ENCODE peak calls at places on chromosome 14, in five cellular contexts. One of them, this sample, is unnamed. For H3K27me3, the result is how much of the 10 kb centered on the place peaks cover.

GRCh38 chr14:75459099-75459741 is 31.4 kb downstream of the JDP2 start:
- DNase-seq in IMR-90: no peak
- DNase-seq in K562: no peak
- DNase-seq in HepG2: no peak
- DNase-seq in GM12878: no peak
- DNase-seq in this sample: no peak

GRCh38 chr14:97266653-97267052 is 469.5 kb downstream of the VRK1 start:
- DNase-seq in IMR-90: no peak
- DNase-seq in K562: no peak
- DNase-seq in HepG2: peak
- DNase-seq in GM12878: no peak
- DNase-seq in this sample: no peak

GRCh38 chr14:85516239-85517112 is 13.5 kb upstream of the FLRT2 start:
- DNase-seq in IMR-90: peak
- DNase-seq in K562: no peak
- DNase-seq in HepG2: no peak
- DNase-seq in GM12878: no peak
- DNase-seq in this sample: no peak

GRCh38 chr14:59274991-59275391 is 86.5 kb downstream of the DAAM1 start:
- DNase-seq in IMR-90: no peak
- DNase-seq in K562: no peak
- DNase-seq in HepG2: no peak
- DNase-seq in GM12878: peak
- DNase-seq in this sample: no peak

GRCh38 chr14:49303952-49304516 is 282.1 kb downstream of the RPS29 start:
- DNase-seq in IMR-90: peak
- DNase-seq in K562: peak
- DNase-seq in HepG2: no peak
- DNase-seq in GM12878: no peak
- DNase-seq in this sample: no peak

GRCh38 chr14:92677087-92677668 is 71.2 kb downstream of the LGMN start:
- DNase-seq in IMR-90: no peak
- DNase-seq in K562: no peak
- DNase-seq in HepG2: no peak
- DNase-seq in GM12878: peak
- DNase-seq in this sample: no peak

GRCh38 chr14:80498533-80498932 is 287.2 kb upstream of the DIO2 start:
- DNase-seq in IMR-90: no peak
- DNase-seq in K562: no peak
- DNase-seq in HepG2: no peak
- DNase-seq in GM12878: no peak
- DNase-seq in this sample: no peak

GRCh38 chr14:74685054-74685453 is 27.8 kb downstream of the AREL1 start:
- DNase-seq in IMR-90: no peak
- DNase-seq in K562: no peak
- DNase-seq in HepG2: no peak
- DNase-seq in GM12878: no peak
- DNase-seq in this sample: no peak

GRCh38 chr14:22535916-22536315 is 53.1 kb downstream of the DAD1 start:
- DNase-seq in IMR-90: no peak
- DNase-seq in K562: no peak
- DNase-seq in HepG2: no peak
- DNase-seq in GM12878: no peak
- DNase-seq in this sample: no peak

GRCh38 chr14:74380845-74381244 is 32.6 kb downstream of the VRTN start:
- DNase-seq in IMR-90: no peak
- DNase-seq in K562: no peak
- DNase-seq in HepG2: no peak
- DNase-seq in GM12878: no peak
- DNase-seq in this sample: no peak

GRCh38 chr14:37585101-37585479 is 10.0 kb downstream of the FOXA1 start:
- DNase-seq in IMR-90: no peak
- DNase-seq in K562: no peak
- DNase-seq in HepG2: no peak
- DNase-seq in GM12878: no peak
- DNase-seq in this sample: no peak

GRCh38 chr14:34912966-34913365 is 37.8 kb upstream of the BAZ1A start:
- DNase-seq in IMR-90: no peak
- DNase-seq in K562: no peak
- DNase-seq in HepG2: no peak
- DNase-seq in GM12878: no peak
- DNase-seq in this sample: no peak

GRCh38 chr14:94005324-94005723 is 8.2 kb downstream of the CCDC197 start:
- DNase-seq in IMR-90: no peak
- DNase-seq in K562: peak
- DNase-seq in HepG2: no peak
- DNase-seq in GM12878: no peak
- DNase-seq in this sample: peak

GRCh38 chr14:36503771-36504741 is 16.0 kb downstream of the NKX2-1 start:
- DNase-seq in IMR-90: no peak
- DNase-seq in K562: no peak
- DNase-seq in HepG2: no peak
- DNase-seq in GM12878: no peak
- DNase-seq in this sample: peak

GRCh38 chr14:85122690-85123089 is 407.3 kb upstream of the FLRT2 start:
- DNase-seq in IMR-90: peak
- DNase-seq in K562: no peak
- DNase-seq in HepG2: no peak
- DNase-seq in GM12878: no peak
- DNase-seq in this sample: no peak

GRCh38 chr14:64137657-64138290 is 156.4 kb downstream of the ESR2 start:
- DNase-seq in IMR-90: peak
- DNase-seq in K562: peak
- DNase-seq in HepG2: no peak
- DNase-seq in GM12878: no peak
- DNase-seq in this sample: no peak

GRCh38 chr14:60254176-60254575 is 5.2 kb downstream of the PPM1A start:
- DNase-seq in IMR-90: no peak
- DNase-seq in K562: no peak
- DNase-seq in HepG2: peak
- DNase-seq in GM12878: no peak
- DNase-seq in this sample: no peak

GRCh38 chr14:70350078-70350477 is 9.4 kb downstream of the COX16 start:
- DNase-seq in IMR-90: no peak
- DNase-seq in K562: no peak
- DNase-seq in HepG2: no peak
- DNase-seq in GM12878: no peak
- DNase-seq in this sample: no peak

GRCh38 chr14:59126714-59127436 is 61.6 kb upstream of the DAAM1 start:
- DNase-seq in IMR-90: peak
- DNase-seq in K562: peak
- DNase-seq in HepG2: peak
- DNase-seq in GM12878: no peak
- DNase-seq in this sample: peak

GRCh38 chr14:23569443-23570151 is 2.0 kb upstream of the AP1G2 start:
- DNase-seq in IMR-90: no peak
- DNase-seq in K562: no peak
- DNase-seq in HepG2: peak
- DNase-seq in GM12878: no peak
- DNase-seq in this sample: peak

GRCh38 chr14:54003064-54003463 is 46.4 kb upstream of the BMP4 start:
- DNase-seq in IMR-90: peak
- DNase-seq in K562: no peak
- DNase-seq in HepG2: peak
- DNase-seq in GM12878: no peak
- DNase-seq in this sample: no peak

GRCh38 chr14:98136019-98136418 is 1136.0 kb downstream of the BCL11B start:
- DNase-seq in IMR-90: no peak
- DNase-seq in K562: no peak
- DNase-seq in HepG2: no peak
- DNase-seq in GM12878: no peak
- DNase-seq in this sample: no peak

GRCh38 chr14:92263681-92264080 is 59.3 kb upstream of the SLC24A4 start:
- DNase-seq in IMR-90: no peak
- DNase-seq in K562: no peak
- DNase-seq in HepG2: no peak
- DNase-seq in GM12878: no peak
- DNase-seq in this sample: no peak

GRCh38 chr14:104428860-104429259 is 150.7 kb upstream of the C14orf180 start:
- DNase-seq in IMR-90: no peak
- DNase-seq in K562: no peak
- DNase-seq in HepG2: no peak
- DNase-seq in GM12878: no peak
- DNase-seq in this sample: no peak

GRCh38 chr14:104429291-104429861 is 150.2 kb upstream of the C14orf180 start:
- DNase-seq in IMR-90: no peak
- DNase-seq in K562: no peak
- DNase-seq in HepG2: no peak
- DNase-seq in GM12878: no peak
- DNase-seq in this sample: peak

GRCh38 chr14:104426771-104427125 is 152.8 kb upstream of the C14orf180 start:
- DNase-seq in IMR-90: no peak
- DNase-seq in K562: no peak
- DNase-seq in HepG2: no peak
- DNase-seq in GM12878: no peak
- DNase-seq in this sample: peak

GRCh38 chr14:104427126-104427851 is 152.3 kb upstream of the C14orf180 start:
- DNase-seq in IMR-90: no peak
- DNase-seq in K562: no peak
- DNase-seq in HepG2: no peak
- DNase-seq in GM12878: no peak
- DNase-seq in this sample: peak

DNA sequence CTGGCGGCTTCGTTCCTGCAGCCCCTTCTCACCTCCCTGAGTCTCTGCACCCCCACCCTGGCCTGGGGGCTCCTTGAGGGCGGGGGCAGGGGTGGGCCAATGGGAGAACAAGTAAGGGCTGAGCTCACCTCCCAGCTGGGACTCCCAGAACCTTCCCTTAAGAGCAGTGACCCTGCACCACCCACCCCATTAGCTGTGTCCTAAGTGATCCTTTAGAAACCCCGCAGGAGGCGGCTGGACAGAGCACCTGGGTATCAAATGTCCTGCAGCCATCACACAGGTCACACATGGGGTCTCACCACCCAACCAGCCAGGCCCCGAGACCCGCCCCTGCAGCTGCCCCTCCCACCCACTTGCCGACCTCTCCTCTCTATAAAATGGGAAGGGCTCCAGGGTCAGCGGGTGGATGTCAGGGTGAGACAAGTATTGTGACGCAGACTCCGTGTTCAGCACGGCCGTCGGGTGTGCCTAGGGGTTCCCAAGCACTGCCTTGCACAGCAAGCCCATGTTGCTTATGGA is 151.2 kb upstream of the C14orf180 start:
- DNase-seq in IMR-90: no peak
- DNase-seq in K562: no peak
- DNase-seq in HepG2: no peak
- DNase-seq in GM12878: no peak
- DNase-seq in this sample: no peak
- H3K27me3 ChIP-seq in IMR-90: under half
- H3K27me3 ChIP-seq in K562: under half
- H3K27me3 ChIP-seq in HepG2: under half
- H3K27me3 ChIP-seq in GM12878: under half
- H3K27me3 ChIP-seq in this sample: under half

DNA sequence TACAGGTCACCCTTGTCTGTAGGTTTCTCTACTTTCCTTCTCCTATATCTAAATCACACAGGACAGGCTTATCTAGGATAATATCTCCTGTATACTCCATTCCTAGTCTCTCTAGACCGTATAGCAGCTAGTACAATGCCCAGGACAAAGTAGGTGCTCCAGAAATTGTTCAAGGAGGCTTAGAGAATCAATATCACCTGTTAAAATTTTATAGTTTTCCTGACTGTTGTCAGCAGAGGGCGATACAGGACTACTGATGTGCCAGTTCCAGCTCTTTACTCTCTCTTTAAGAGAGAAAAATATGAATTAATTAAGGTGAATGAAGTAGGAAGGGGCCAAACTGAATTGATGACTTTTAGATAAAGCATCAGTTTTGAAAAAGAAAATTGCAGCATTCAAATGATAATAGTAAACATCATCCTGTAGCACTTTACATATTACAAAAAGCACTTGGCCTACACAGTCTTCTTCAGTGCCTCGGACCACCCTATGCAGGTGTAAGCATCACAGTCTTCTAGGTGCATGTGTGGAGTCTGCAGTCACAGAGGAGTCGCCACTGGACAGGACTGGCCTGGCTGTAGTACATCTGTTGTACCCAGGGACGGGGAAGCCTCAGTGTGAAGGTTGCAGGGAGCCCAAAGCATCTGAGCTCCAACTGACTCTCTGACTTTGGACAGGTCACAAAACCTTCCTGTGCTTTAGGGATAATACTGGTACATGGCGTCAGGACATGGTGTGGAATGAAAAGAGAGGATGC is 61.9 kb upstream of the MAX start:
- DNase-seq in IMR-90: peak
- DNase-seq in K562: peak
- DNase-seq in HepG2: peak
- DNase-seq in GM12878: no peak
- DNase-seq in this sample: peak
- TF ChIP-seq SMC3 in IMR-90: peak
- TF ChIP-seq SMC3 in K562: peak
- TF ChIP-seq SMC3 in HepG2: peak
- TF ChIP-seq SMC3 in GM12878: peak
- TF ChIP-seq SMC3 in this sample: peak

DNA sequence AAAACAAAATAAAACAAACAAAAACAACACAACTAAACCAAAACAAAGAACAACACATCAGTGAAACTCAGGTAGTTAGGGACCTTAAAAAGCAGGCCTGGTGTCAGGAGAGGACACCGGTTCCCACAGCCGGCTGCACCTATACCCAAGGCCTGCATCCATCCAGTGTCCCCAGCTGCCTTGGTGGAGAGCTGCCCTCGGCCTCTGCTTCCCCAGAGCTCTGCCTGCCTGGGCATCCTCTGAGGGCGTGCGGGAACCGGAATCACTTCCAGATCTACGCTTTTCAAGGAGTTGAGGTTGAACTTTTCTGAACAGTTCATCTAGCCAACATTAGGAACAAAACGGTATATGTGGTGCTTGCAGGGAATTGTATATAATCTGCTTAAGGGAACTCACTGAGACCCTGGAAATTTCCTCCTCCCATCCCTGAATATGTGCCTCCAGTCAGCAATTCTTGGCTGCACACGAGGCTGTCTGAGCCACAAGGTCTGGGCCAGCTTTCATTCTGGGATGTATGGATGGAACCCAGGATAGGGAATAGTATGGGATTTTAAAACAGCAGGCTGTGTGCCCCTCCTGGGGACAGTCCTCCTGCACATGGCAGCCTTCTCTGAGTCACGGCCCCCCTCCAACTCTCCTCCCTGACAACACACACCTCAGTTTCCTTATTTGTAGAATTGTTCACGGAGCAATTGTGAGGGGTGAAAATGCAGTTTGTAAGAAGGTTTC is 319.0 kb upstream of the RTL1 start:
- DNase-seq in IMR-90: no peak
- DNase-seq in K562: no peak
- DNase-seq in HepG2: no peak
- DNase-seq in GM12878: no peak
- DNase-seq in this sample: no peak
- H3K27me3 ChIP-seq in IMR-90: under half
- H3K27me3 ChIP-seq in K562: under half
- H3K27me3 ChIP-seq in HepG2: under half
- H3K27me3 ChIP-seq in GM12878: under half
- H3K27me3 ChIP-seq in this sample: under half

DNA sequence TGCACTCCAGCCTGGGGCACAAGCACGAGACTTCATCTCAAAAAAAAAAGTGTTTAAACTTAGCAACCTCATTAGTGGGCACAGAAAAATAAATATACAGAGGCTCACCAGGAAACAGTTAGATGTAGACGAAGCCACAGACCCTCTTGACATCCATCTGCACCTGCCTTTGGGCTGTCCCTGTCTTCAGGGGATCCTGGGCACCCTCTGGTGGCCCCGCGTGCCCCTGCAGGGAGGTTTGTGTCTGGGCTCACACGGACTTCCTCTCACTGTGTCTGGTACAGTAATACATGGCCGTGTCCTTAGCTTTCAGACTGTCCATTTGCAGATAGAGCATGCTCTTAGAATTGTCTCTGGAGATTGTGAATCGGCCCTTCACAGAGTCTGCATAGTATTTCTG is 916.5 kb downstream of the TMEM121 start:
- DNase-seq in IMR-90: no peak
- DNase-seq in K562: peak
- DNase-seq in HepG2: no peak
- DNase-seq in GM12878: no peak
- DNase-seq in this sample: no peak
- TF ChIP-seq SMC3 in IMR-90: no peak
- TF ChIP-seq SMC3 in K562: no peak
- TF ChIP-seq SMC3 in HepG2: no peak
- TF ChIP-seq SMC3 in GM12878: peak
- TF ChIP-seq SMC3 in this sample: no peak